ENCODE peak calls at places on chromosomes 11 and 22, in four cellular contexts. E is A549, R is K562, W is HepG2. S is an unnamed sample.

GRCh38 chr11:75420224-75421034 is 12.6 kb downstream of the KLHL35 start:
- DNase-seq in E (no peak), R (peak), W (no peak), S (no peak)

GRCh38 chr11:25776238-25776637 is 555.7 kb upstream of the ANO3 start:
- DNase-seq in E (no peak), R (no peak), W (no peak), S (no peak)

GRCh38 chr11:44958165-44958564 is 7.5 kb upstream of the TP53I11 start:
- DNase-seq in E (no peak), R (no peak), W (no peak), S (no peak)

GRCh38 chr11:21988477-21988876 is 204.4 kb upstream of the ANO5 start:
- DNase-seq in E (peak), R (no peak), W (peak), S (no peak)

GRCh38 chr11:122779047-122779629 is 59.2 kb upstream of the CRTAM start:
- DNase-seq in E (no peak), R (no peak), W (no peak), S (no peak)

GRCh38 chr22:23062616-23063538 is 7.4 kb upstream of the GNAZ start:
- DNase-seq in E (no peak), R (no peak), W (no peak), S (no peak)

GRCh38 chr11:1730230-1730629 is 20.2 kb downstream of the IFITM10 start:
- DNase-seq in E (no peak), R (no peak), W (no peak), S (no peak)

GRCh38 chr22:49322231-49322630 is 505.4 kb downstream of the BRD1 start:
- DNase-seq in E (no peak), R (no peak), W (no peak), S (no peak)

GRCh38 chr22:32717337-32718240 is 83.9 kb upstream of the TIMP3 start:
- DNase-seq in E (no peak), R (no peak), W (no peak), S (no peak)

GRCh38 chr11:60978546-60979380 is 7.3 kb downstream of the CD6 start:
- DNase-seq in E (no peak), R (no peak), W (no peak), S (peak)

GRCh38 chr22:30371981-30372380 is 15.2 kb downstream of the CCDC157 start:
- DNase-seq in E (no peak), R (no peak), W (no peak), S (no peak)

GRCh38 chr22:30371321-30371720 is 14.5 kb downstream of the CCDC157 start:
- DNase-seq in E (no peak), R (no peak), W (no peak), S (no peak)

GRCh38 chr22:30365891-30366290 is 9.1 kb downstream of the CCDC157 start:
- DNase-seq in E (no peak), R (no peak), W (no peak), S (no peak)

GRCh38 chr22:30370681-30371080 is 13.9 kb downstream of the CCDC157 start:
- DNase-seq in E (no peak), R (no peak), W (no peak), S (no peak)

DNA sequence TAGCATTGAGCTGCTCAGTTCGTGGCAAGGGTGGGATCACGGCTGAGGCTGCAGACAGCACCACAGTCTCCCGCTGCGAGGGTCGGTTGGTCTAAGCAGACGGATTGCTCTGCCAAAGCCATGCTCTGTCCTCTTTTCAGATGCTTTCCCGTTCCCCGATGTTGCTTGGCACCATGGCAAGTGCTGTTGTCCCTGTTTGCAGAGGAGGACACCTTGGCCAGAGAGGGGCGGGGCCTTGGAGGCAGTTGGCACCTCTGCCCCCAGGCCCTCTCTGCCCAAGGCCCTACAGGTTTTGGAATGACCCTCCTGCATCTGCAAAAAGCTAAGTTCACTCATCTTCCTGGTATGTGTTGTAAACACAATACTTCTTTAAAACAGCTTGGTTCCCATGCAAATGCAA is 11.6 kb downstream of the CCDC157 start:
- DNase-seq in E (no peak), R (no peak), W (no peak), S (no peak)
- TF ChIP-seq CHD4 in E (no peak), R (no peak), W (no peak), S (no peak)

DNA sequence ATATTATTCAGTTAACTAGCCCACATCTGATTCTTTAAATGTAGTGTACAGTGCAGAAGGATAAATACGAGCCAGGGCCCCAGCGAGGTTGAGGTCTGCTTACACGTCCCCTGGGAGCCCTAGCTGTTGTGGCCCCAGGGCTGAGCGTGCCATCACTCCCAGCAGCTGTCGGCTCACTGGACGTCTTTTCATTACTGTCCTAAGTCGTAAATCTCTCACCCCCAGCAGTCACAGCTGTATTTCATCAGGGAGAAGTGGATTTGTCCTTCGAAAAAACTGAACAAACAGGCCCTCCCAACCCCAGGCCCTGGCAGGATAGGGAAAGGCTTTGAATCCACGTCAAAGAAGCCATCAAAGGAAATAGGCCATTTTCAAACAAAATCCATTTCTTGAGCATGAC is 110.3 kb upstream of the CSNK2A3 start:
- DNase-seq in E (no peak), R (no peak), W (no peak), S (no peak)
- TF ChIP-seq CHD4 in E (no peak), R (no peak), W (no peak), S (no peak)

GRCh38 chr11:134361241-134361640 is 29.5 kb downstream of the GLB1L2 start:
- DNase-seq in E (no peak), R (no peak), W (no peak), S (no peak)
- TF ChIP-seq CHD4 in E (no peak), R (no peak), W (no peak), S (no peak)

DNA sequence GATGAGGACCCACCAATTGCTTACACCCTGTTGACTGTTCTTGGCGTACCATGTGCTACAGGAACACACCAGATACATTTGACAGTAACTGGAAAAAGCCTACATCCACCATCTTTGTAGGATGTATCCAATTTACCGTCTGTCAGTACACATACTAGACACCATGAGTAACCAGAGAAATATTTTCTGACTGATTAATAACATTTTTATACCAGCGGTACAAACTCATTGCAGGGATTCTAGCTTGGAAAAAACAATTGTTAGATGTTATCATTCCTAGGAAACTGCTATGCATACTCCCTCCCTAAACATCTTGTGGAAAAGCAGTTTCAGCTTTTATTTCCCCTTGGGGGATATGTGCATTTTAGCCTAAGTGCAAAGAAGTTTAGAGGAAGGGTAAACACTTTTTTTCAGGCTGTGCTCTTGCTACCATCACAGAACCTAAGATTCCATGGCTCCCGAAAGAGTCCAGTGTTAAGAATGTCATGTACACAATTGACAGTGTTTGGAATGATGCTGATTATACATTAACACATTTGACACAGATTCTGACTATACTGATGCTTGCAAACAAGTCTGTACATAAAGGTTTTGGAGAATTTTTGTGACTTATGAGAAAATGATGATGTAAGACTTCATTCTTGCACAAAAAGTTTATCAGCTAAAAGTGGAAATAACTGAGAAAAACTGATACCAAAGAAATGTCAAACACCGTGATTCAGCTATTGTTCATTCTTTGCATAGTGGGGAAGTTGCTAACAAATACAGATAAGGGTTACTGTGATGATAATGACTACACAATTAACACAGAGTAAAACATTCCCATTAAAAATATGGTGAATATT is 23.7 kb downstream of the NCF4 start:
- DNase-seq in E (no peak), R (no peak), W (no peak), S (no peak)
- TF ChIP-seq CHD4 in E (no peak), R (no peak), W (no peak), S (no peak)

GRCh38 chr22:20764053-20764720 is 9.7 kb upstream of the SERPIND1 start:
- DNase-seq in E (no peak), R (no peak), W (no peak), S (no peak)

GRCh38 chr22:20761536-20761935 is 12.4 kb upstream of the SERPIND1 start:
- DNase-seq in E (no peak), R (no peak), W (no peak), S (no peak)

GRCh38 chr22:20763630-20764029 is 10.3 kb upstream of the SERPIND1 start:
- DNase-seq in E (no peak), R (no peak), W (no peak), S (no peak)

GRCh38 chr22:20760084-20760483 is 13.8 kb upstream of the SERPIND1 start:
- DNase-seq in E (no peak), R (no peak), W (no peak), S (no peak)

GRCh38 chr22:20762233-20762796 is 11.6 kb upstream of the SERPIND1 start:
- DNase-seq in E (no peak), R (no peak), W (no peak), S (no peak)
- TF ChIP-seq CHD4 in E (no peak), R (no peak), W (no peak), S (no peak)

GRCh38 chr11:115581871-115582639 is 77.8 kb upstream of the CADM1 start:
- DNase-seq in E (peak), R (peak), W (no peak), S (no peak)
- TF ChIP-seq CHD4 in E (no peak), R (no peak), W (no peak), S (no peak)

GRCh38 chr11:14638561-14638960 is 5.0 kb upstream of the PDE3B start:
- DNase-seq in E (no peak), R (no peak), W (no peak), S (no peak)
- TF ChIP-seq CHD4 in E (no peak), R (no peak), W (no peak), S (no peak)